ENCODE peak calls at places on chromosomes 3 and 15, in four cellular contexts. Z is fibroblast of pulmonary artery, K is NCI-H2081, Y is iris pigment epithelial cell. Q is an unnamed sample.

GRCh38 chr15:52464478-52464877 is 64.2 kb downstream of the MYO5A start:
- DNase-seq in Z (no peak), K (no peak), Y (no peak), Q (no peak)

GRCh38 chr3:170751083-170751893 is 118.7 kb downstream of the RPL22L1 start:
- DNase-seq in Z (peak; percentile 95), K (no peak), Y (peak; percentile 68), Q (no peak)

GRCh38 chr3:195197764-195198423 is 73.1 kb downstream of the XXYLT1 start:
- DNase-seq in Z (peak; percentile 76), K (no peak), Y (peak; percentile 84), Q (no peak)

GRCh38 chr15:39580630-39581500 is at the start of gene THBS1:
- DNase-seq in Z (peak; percentile 97), K (no peak), Y (peak; percentile 92), Q (no peak)

GRCh38 chr15:29740692-29741311 is 81.5 kb downstream of the TJP1 start:
- DNase-seq in Z (no peak), K (no peak), Y (no peak), Q (no peak)

GRCh38 chr3:190562866-190563525 is 49.1 kb downstream of the IL1RAP start:
- DNase-seq in Z (peak; percentile 10), K (no peak), Y (peak; percentile 53), Q (no peak)

GRCh38 chr3:195066441-195066841 is 204.5 kb downstream of the XXYLT1 start:
- DNase-seq in Z (no peak), K (no peak), Y (no peak), Q (no peak)

GRCh38 chr3:9198805-9199386 is 50.5 kb downstream of the SRGAP3 start:
- DNase-seq in Z (no peak), K (no peak), Y (no peak), Q (no peak)

GRCh38 chr3:69547457-69548014 is 161.6 kb upstream of the FRMD4B start:
- DNase-seq in Z (no peak), K (no peak), Y (no peak), Q (no peak)

GRCh38 chr3:156676467-156677119 is 2.2 kb downstream of the TIPARP start:
- DNase-seq in Z (peak; percentile 69), K (peak; percentile 27), Y (no peak), Q (no peak)

GRCh38 chr15:48459571-48460461 is 128.6 kb downstream of the DUT start:
- DNase-seq in Z (peak; percentile 62), K (no peak), Y (peak; percentile 90), Q (no peak)

GRCh38 chr15:40845511-40846284 is 1.9 kb downstream of the SPINT1 start:
- DNase-seq in Z (no peak), K (peak; percentile 50), Y (no peak), Q (no peak)